ENCODE peak calls at places on chromosome 14, in six cellular contexts. U is fibroblast of villous mesenchyme; F is astrocyte of the hippocampus; O is LoVo; M is H9; E is stimulated activated CD4-positive, alpha-beta T cell treated with anti-CD3 and anti-CD28 coated beads, Interleukin-2, amount 100 ng/mL, for 48 hours. T is an unnamed sample.

GRCh38 chr14:77339407-77339806 is 18.6 kb downstream of the GSTZ1 start:
- DNase-seq in F (no peak), E (no peak), U (no peak), M (no peak), O (no peak), T (peak)

GRCh38 chr14:56650075-56650474 is 70.5 kb downstream of the TMEM260 start:
- DNase-seq in U (no peak), E (no peak), O (no peak), M (no peak), F (no peak), T (no peak)

GRCh38 chr14:59332727-59333126 is 132.5 kb downstream of the GPR135 start:
- DNase-seq in U (peak), F (peak), M (no peak), E (no peak), O (no peak), T (peak)

GRCh38 chr14:100780246-100780645 is 45.7 kb upstream of the MEG3 start:
- DNase-seq in U (no peak), O (no peak), F (no peak), E (no peak), M (no peak), T (no peak)

GRCh38 chr14:104442611-104443390 is 136.8 kb upstream of the C14orf180 start:
- DNase-seq in O (no peak), U (no peak), E (no peak), M (peak), F (no peak), T (no peak)

GRCh38 chr14:100891501-100892445 is 11.7 kb downstream of the RTL1 start:
- DNase-seq in E (no peak), M (peak), F (no peak), O (no peak), U (no peak), T (no peak)

GRCh38 chr14:20604291-20604690 is 13.1 kb upstream of the RNASE12 start:
- DNase-seq in M (no peak), U (no peak), F (no peak), O (no peak), E (no peak), T (no peak)

GRCh38 chr14:101867854-101868253 is 96.5 kb upstream of the DYNC1H1 start:
- DNase-seq in F (no peak), M (no peak), O (no peak), E (no peak), U (no peak), T (no peak)

GRCh38 chr14:67240168-67240932 is 885 bp upstream of the PALS1 start:
- DNase-seq in U (no peak), F (no peak), O (peak), E (peak), M (peak), T (no peak)

GRCh38 chr14:105023144-105023543 is 2.3 kb upstream of the CDCA4 start:
- DNase-seq in O (no peak), U (no peak), M (no peak), E (no peak), F (no peak), T (peak)

GRCh38 chr14:70000601-70001000 is 121.4 kb downstream of the SMOC1 start:
- DNase-seq in F (no peak), M (no peak), E (no peak), O (no peak), U (no peak), T (no peak)

GRCh38 chr14:64507376-64508156 is 3.0 kb downstream of the ZBTB1 start:
- DNase-seq in E (no peak), U (peak), F (peak), O (no peak), M (no peak), T (peak)

GRCh38 chr14:28773917-28774691 is 7.5 kb downstream of the FOXG1 start:
- DNase-seq in O (no peak), F (peak), U (peak), M (peak), E (no peak), T (peak)

GRCh38 chr14:24816011-24816928 is 182.3 kb upstream of the GZMB start:
- DNase-seq in M (no peak), U (peak), E (no peak), F (peak), O (peak), T (peak)

GRCh38 chr14:104756477-104757237 is 3.7 kb downstream of the SIVA1 start:
- DNase-seq in M (no peak), F (no peak), E (no peak), O (no peak), U (no peak), T (no peak)

GRCh38 chr14:79861111-79861510 is 350.2 kb downstream of the DIO2 start:
- DNase-seq in F (no peak), U (no peak), E (no peak), M (peak), O (no peak), T (no peak)

GRCh38 chr14:64639340-64639821 is 64.8 kb upstream of the PLEKHG3 start:
- DNase-seq in M (no peak), U (peak), E (no peak), O (no peak), F (peak), T (no peak)

GRCh38 chr14:103576371-103577024 is 13.7 kb downstream of the COA8 start:
- DNase-seq in F (peak), M (peak), U (peak), O (peak), E (no peak), T (peak)

GRCh38 chr14:30227436-30227835 is 299.8 kb upstream of the PRKD1 start:
- DNase-seq in M (no peak), O (no peak), U (peak), E (no peak), F (no peak), T (no peak)

GRCh38 chr14:49935526-49935925 is 42.6 kb downstream of the ARF6 start:
- DNase-seq in O (no peak), M (no peak), U (no peak), E (no peak), F (no peak), T (no peak)

GRCh38 chr14:105061428-105062047 is 3.7 kb downstream of the GPR132 start:
- DNase-seq in O (no peak), M (no peak), E (no peak), U (no peak), F (no peak), T (no peak)

GRCh38 chr14:94028450-94028826 is 2.3 kb downstream of the OTUB2 start:
- DNase-seq in U (no peak), O (peak), F (peak), M (no peak), E (peak), T (no peak)

GRCh38 chr14:85444685-85445084 is 85.3 kb upstream of the FLRT2 start:
- DNase-seq in O (no peak), F (peak), E (no peak), M (no peak), U (peak), T (peak)

GRCh38 chr14:52977798-52978197 is 26.9 kb upstream of the FERMT2 start:
- DNase-seq in O (no peak), U (peak), E (no peak), M (no peak), F (no peak), T (no peak)

GRCh38 chr14:71262466-71262865 is 355.2 kb downstream of the PCNX1 start:
- DNase-seq in U (no peak), O (no peak), E (no peak), M (no peak), F (no peak), T (peak)

GRCh38 chr14:69321601-69322330 is 61.8 kb downstream of the GALNT16 start:
- DNase-seq in O (no peak), M (no peak), F (no peak), E (no peak), U (no peak), T (no peak)

GRCh38 chr14:104105822-104106470 is 20.4 kb downstream of the ASPG start:
- DNase-seq in M (peak), U (no peak), O (no peak), E (no peak), F (no peak), T (no peak)

GRCh38 chr14:99971929-99972747 is 93.1 kb upstream of the EVL start:
- DNase-seq in M (no peak), O (no peak), F (peak), E (no peak), U (no peak), T (no peak)

GRCh38 chr14:30521899-30522736 is 36.8 kb upstream of the G2E3 start:
- DNase-seq in F (peak), E (no peak), O (peak), M (no peak), U (peak), T (peak)

GRCh38 chr14:68784298-68784910 is 8.5 kb downstream of the ZFP36L1 start:
- DNase-seq in U (no peak), M (no peak), E (no peak), F (peak), O (peak), T (peak)

GRCh38 chr14:96318836-96319235 is 44.3 kb downstream of the ATG2B start:
- DNase-seq in M (no peak), U (no peak), F (no peak), O (no peak), E (no peak), T (no peak)

GRCh38 chr14:93010543-93011541 is 87.9 kb downstream of the CHGA start:
- DNase-seq in O (no peak), F (no peak), U (no peak), E (no peak), M (no peak), T (no peak)

GRCh38 chr14:77318006-77318553 is 2.6 kb downstream of the POMT2 start:
- DNase-seq in U (no peak), O (no peak), E (no peak), F (no peak), M (no peak), T (no peak)

GRCh38 chr14:55938249-55938791 is 179.9 kb upstream of the PELI2 start:
- DNase-seq in U (no peak), M (no peak), O (no peak), E (no peak), F (peak), T (no peak)

GRCh38 chr14:61672796-61673195 is 22.5 kb upstream of the HIF1A start:
- DNase-seq in E (no peak), U (no peak), F (no peak), O (no peak), M (no peak), T (no peak)

GRCh38 chr14:73943083-73943482 is 6.8 kb downstream of the FAM161B start:
- DNase-seq in U (peak), E (no peak), M (no peak), O (no peak), F (no peak), T (peak)

GRCh38 chr14:23660290-23661226 is 24.4 kb downstream of the DHRS2 start:
- DNase-seq in F (no peak), U (no peak), O (no peak), M (peak), E (no peak), T (no peak)

GRCh38 chr14:68608235-68608962 is 184.5 kb downstream of the ZFP36L1 start:
- DNase-seq in F (no peak), E (no peak), O (no peak), U (no peak), M (no peak), T (no peak)

T was measured in iris pigment epithelial cell.